ENCODE peak calls at places on chromosomes 3 and 15, in six cellular contexts. C, M, Y, Q, P and Z are unnamed samples.
A peak's percentile ranks its signal among the peaks of the same experiment; 100 is the strongest.

GRCh38 chr3:181622365-181622764 is 89.4 kb upstream of the SOX2 start:
- DNase-seq in C (no peak), M (no peak), Y (no peak), P (peak; percentile 33), Q (no peak), Z (no peak)

GRCh38 chr3:10926831-10927521 is 65.6 kb upstream of the SLC6A1 start:
- DNase-seq in M (no peak), P (peak; percentile 61), C (no peak), Y (no peak), Q (no peak), Z (no peak)

GRCh38 chr15:55992769-55993110 is 672 bp downstream of the NEDD4 start:
- DNase-seq in P (no peak), C (no peak), M (no peak), Y (no peak), Q (no peak), Z (no peak)

GRCh38 chr3:71541313-71541712 is 42.2 kb downstream of the FOXP1 start:
- DNase-seq in M (peak; percentile 64), Y (no peak), Q (no peak), P (no peak), C (no peak), Z (no peak)

GRCh38 chr3:14685204-14685603 is 10.3 kb downstream of the C3orf20 start:
- DNase-seq in C (no peak), Q (no peak), P (no peak), M (no peak), Y (no peak), Z (no peak)

GRCh38 chr3:45596290-45596791 is 1.8 kb downstream of the LIMD1 start:
- DNase-seq in P (no peak), Q (no peak), Y (no peak), C (no peak), M (no peak), Z (peak; percentile 88)

GRCh38 chr15:73341886-73342600 is 26.7 kb downstream of the HCN4 start:
- DNase-seq in P (peak; percentile 37), Q (no peak), M (no peak), Y (peak; percentile 41), C (no peak), Z (no peak)

GRCh38 chr3:110955301-110955880 is 116.2 kb upstream of the NECTIN3 start:
- DNase-seq in P (peak; percentile 56), M (peak; percentile 79), Y (no peak), C (no peak), Q (no peak), Z (no peak)

GRCh38 chr15:83673385-83673784 is 19.5 kb downstream of the ADAMTSL3 start:
- DNase-seq in C (no peak), P (no peak), Y (no peak), Q (no peak), M (no peak), Z (no peak)

GRCh38 chr15:73517566-73517965 is 74.6 kb downstream of the REC114 start:
- DNase-seq in Q (no peak), P (no peak), C (no peak), M (no peak), Y (no peak), Z (no peak)

GRCh38 chr3:73568371-73568862 is 56.3 kb downstream of the PDZRN3 start:
- DNase-seq in Y (no peak), C (no peak), P (no peak), M (no peak), Q (no peak), Z (no peak)

GRCh38 chr3:136698361-136698760 is 53.8 kb downstream of the STAG1 start:
- DNase-seq in Y (no peak), M (no peak), C (no peak), Q (no peak), P (no peak), Z (no peak)

GRCh38 chr15:58980351-58980939 is 7.0 kb upstream of the RNF111 start:
- DNase-seq in Y (peak; percentile 17), M (peak; percentile 48), P (peak; percentile 65), Q (no peak), C (no peak), Z (no peak)